ENCODE peak calls at places on chromosomes 7 and 10, in six cellular contexts. One of them, this sample, is unnamed.

GRCh38 chr7:25653412-25653811 is 425.1 kb upstream of the NPVF start:
- DNase-seq in fibroblast of mammary gland: no peak
- DNase-seq in mucosa of descending colon: no peak
- DNase-seq in tibial nerve: no peak
- DNase-seq in GM13977: no peak
- DNase-seq in BJ: no peak
- DNase-seq in this sample: no peak

GRCh38 chr7:47739301-47739870 is 157.5 kb upstream of the TNS3 start:
- DNase-seq in fibroblast of mammary gland: no peak
- DNase-seq in mucosa of descending colon: no peak
- DNase-seq in tibial nerve: no peak
- DNase-seq in GM13977: no peak
- DNase-seq in BJ: no peak
- DNase-seq in this sample: no peak

GRCh38 chr7:132424821-132425739 is 151.2 kb downstream of the PLXNA4 start:
- DNase-seq in fibroblast of mammary gland: no peak
- DNase-seq in mucosa of descending colon: no peak
- DNase-seq in tibial nerve: no peak
- DNase-seq in GM13977: no peak
- DNase-seq in BJ: no peak
- DNase-seq in this sample: no peak

GRCh38 chr7:21011153-21011552 is 224.5 kb upstream of the SP8 start:
- DNase-seq in fibroblast of mammary gland: no peak
- DNase-seq in mucosa of descending colon: no peak
- DNase-seq in tibial nerve: no peak
- DNase-seq in GM13977: no peak
- DNase-seq in BJ: no peak
- DNase-seq in this sample: no peak

GRCh38 chr7:81484266-81484665 is 285.6 kb downstream of the HGF start:
- DNase-seq in fibroblast of mammary gland: peak
- DNase-seq in mucosa of descending colon: no peak
- DNase-seq in tibial nerve: peak
- DNase-seq in GM13977: no peak
- DNase-seq in BJ: peak
- DNase-seq in this sample: peak

GRCh38 chr7:128387663-128388485 is 21.9 kb downstream of the IMPDH1 start:
- DNase-seq in fibroblast of mammary gland: peak
- DNase-seq in mucosa of descending colon: peak
- DNase-seq in tibial nerve: peak
- DNase-seq in GM13977: peak
- DNase-seq in BJ: no peak
- DNase-seq in this sample: peak

GRCh38 chr10:57692255-57692980 is 575.3 kb downstream of the IPMK start:
- DNase-seq in fibroblast of mammary gland: peak
- DNase-seq in mucosa of descending colon: no peak
- DNase-seq in tibial nerve: no peak
- DNase-seq in GM13977: no peak
- DNase-seq in BJ: peak
- DNase-seq in this sample: no peak

GRCh38 chr7:150339369-150339768 is 2.1 kb downstream of the RARRES2 start:
- DNase-seq in fibroblast of mammary gland: no peak
- DNase-seq in mucosa of descending colon: no peak
- DNase-seq in tibial nerve: no peak
- DNase-seq in GM13977: no peak
- DNase-seq in BJ: no peak
- DNase-seq in this sample: no peak

GRCh38 chr7:97020601-97021442 is 3.8 kb downstream of the DLX5 start:
- DNase-seq in fibroblast of mammary gland: no peak
- DNase-seq in mucosa of descending colon: no peak
- DNase-seq in tibial nerve: no peak
- DNase-seq in GM13977: peak
- DNase-seq in BJ: no peak
- DNase-seq in this sample: no peak

GRCh38 chr10:10326119-10326518 is 691.6 kb upstream of the CELF2 start:
- DNase-seq in fibroblast of mammary gland: no peak
- DNase-seq in mucosa of descending colon: no peak
- DNase-seq in tibial nerve: no peak
- DNase-seq in GM13977: no peak
- DNase-seq in BJ: no peak
- DNase-seq in this sample: no peak

GRCh38 chr10:79250259-79250658 is 97.0 kb upstream of the PPIF start:
- DNase-seq in fibroblast of mammary gland: no peak
- DNase-seq in mucosa of descending colon: peak
- DNase-seq in tibial nerve: no peak
- DNase-seq in GM13977: no peak
- DNase-seq in BJ: no peak
- DNase-seq in this sample: no peak

GRCh38 chr7:52018680-52019054 is 702.1 kb upstream of the COBL start:
- DNase-seq in fibroblast of mammary gland: no peak
- DNase-seq in mucosa of descending colon: no peak
- DNase-seq in tibial nerve: no peak
- DNase-seq in GM13977: no peak
- DNase-seq in BJ: no peak
- DNase-seq in this sample: no peak

GRCh38 chr7:138602456-138602855 is 98.7 kb downstream of the SVOPL start:
- DNase-seq in fibroblast of mammary gland: no peak
- DNase-seq in mucosa of descending colon: no peak
- DNase-seq in tibial nerve: no peak
- DNase-seq in GM13977: no peak
- DNase-seq in BJ: no peak
- DNase-seq in this sample: no peak
- TF ChIP-seq CTCF in fibroblast of mammary gland: no peak
- TF ChIP-seq CTCF in mucosa of descending colon: no peak
- TF ChIP-seq CTCF in tibial nerve: no peak
- TF ChIP-seq CTCF in GM13977: no peak
- TF ChIP-seq CTCF in BJ: no peak
- TF ChIP-seq CTCF in this sample: no peak

DNA sequence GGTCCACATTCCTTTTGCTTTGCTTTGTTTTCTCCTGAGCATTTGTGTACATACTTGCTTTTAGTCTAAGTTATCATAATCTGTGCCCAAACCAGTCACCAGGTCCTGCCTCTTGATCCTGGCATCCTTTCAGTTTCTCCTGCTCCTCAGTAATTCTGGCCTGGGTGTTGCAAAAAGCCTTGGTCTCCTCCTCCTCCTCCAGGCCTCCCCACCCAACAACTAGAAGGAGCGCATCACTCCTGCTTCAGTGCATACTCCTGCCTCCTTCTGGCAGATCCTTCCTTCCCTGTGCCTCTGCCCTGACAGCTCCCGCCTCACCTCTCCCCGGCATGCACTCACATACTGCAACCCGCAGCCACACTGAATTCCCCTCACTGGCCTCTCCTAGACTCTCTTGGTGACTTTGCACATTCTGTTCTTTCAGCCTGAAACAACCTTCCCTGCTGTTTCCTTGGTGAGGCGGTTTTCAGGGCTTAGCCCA is 2.3 kb downstream of the DENND2A start:
- DNase-seq in fibroblast of mammary gland: peak
- DNase-seq in mucosa of descending colon: no peak
- DNase-seq in tibial nerve: no peak
- DNase-seq in GM13977: no peak
- DNase-seq in BJ: no peak
- DNase-seq in this sample: no peak
- TF ChIP-seq CTCF in fibroblast of mammary gland: peak
- TF ChIP-seq CTCF in mucosa of descending colon: no peak
- TF ChIP-seq CTCF in tibial nerve: no peak
- TF ChIP-seq CTCF in GM13977: no peak
- TF ChIP-seq CTCF in BJ: peak
- TF ChIP-seq CTCF in this sample: no peak

DNA sequence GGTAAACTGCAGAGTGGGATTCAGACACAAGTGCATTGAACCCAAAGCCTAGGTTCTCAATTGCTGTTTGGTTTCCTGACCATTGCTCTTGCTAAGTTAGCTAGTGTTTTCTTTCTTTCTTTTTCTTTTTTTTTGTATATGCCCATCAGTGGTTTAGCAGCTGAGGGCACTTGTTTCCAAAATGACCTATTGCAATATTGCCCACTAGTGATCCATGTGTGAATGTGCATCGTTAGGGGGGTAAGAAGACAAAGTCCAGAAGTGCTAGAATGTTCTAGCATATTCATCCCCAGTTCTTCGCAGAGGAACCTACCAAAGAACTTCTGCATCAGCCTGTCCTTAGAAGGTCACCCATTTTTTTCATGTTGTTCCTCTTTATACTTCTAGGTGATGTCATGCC is 252.8 kb upstream of the GPR26 start:
- DNase-seq in fibroblast of mammary gland: no peak
- DNase-seq in mucosa of descending colon: no peak
- DNase-seq in tibial nerve: no peak
- DNase-seq in GM13977: no peak
- DNase-seq in BJ: no peak
- DNase-seq in this sample: no peak
- TF ChIP-seq CTCF in fibroblast of mammary gland: no peak
- TF ChIP-seq CTCF in mucosa of descending colon: no peak
- TF ChIP-seq CTCF in tibial nerve: no peak
- TF ChIP-seq CTCF in GM13977: peak
- TF ChIP-seq CTCF in BJ: no peak
- TF ChIP-seq CTCF in this sample: no peak

GRCh38 chr7:69871213-69871885 is 273.1 kb downstream of the AUTS2 start:
- DNase-seq in fibroblast of mammary gland: peak
- DNase-seq in mucosa of descending colon: no peak
- DNase-seq in tibial nerve: no peak
- DNase-seq in GM13977: no peak
- DNase-seq in BJ: peak
- DNase-seq in this sample: no peak

GRCh38 chr7:69871886-69872592 is 273.8 kb downstream of the AUTS2 start:
- DNase-seq in fibroblast of mammary gland: no peak
- DNase-seq in mucosa of descending colon: no peak
- DNase-seq in tibial nerve: no peak
- DNase-seq in GM13977: no peak
- DNase-seq in BJ: no peak
- DNase-seq in this sample: no peak

GRCh38 chr7:69873512-69873911 is 275.2 kb downstream of the AUTS2 start:
- DNase-seq in fibroblast of mammary gland: peak
- DNase-seq in mucosa of descending colon: no peak
- DNase-seq in tibial nerve: no peak
- DNase-seq in GM13977: no peak
- DNase-seq in BJ: no peak
- DNase-seq in this sample: no peak

GRCh38 chr7:69864822-69865221 is 266.5 kb downstream of the AUTS2 start:
- DNase-seq in fibroblast of mammary gland: no peak
- DNase-seq in mucosa of descending colon: no peak
- DNase-seq in tibial nerve: no peak
- DNase-seq in GM13977: peak
- DNase-seq in BJ: no peak
- DNase-seq in this sample: no peak

GRCh38 chr7:69868921-69869320 is 270.6 kb downstream of the AUTS2 start:
- DNase-seq in fibroblast of mammary gland: peak
- DNase-seq in mucosa of descending colon: no peak
- DNase-seq in tibial nerve: no peak
- DNase-seq in GM13977: no peak
- DNase-seq in BJ: no peak
- DNase-seq in this sample: no peak
- TF ChIP-seq CTCF in fibroblast of mammary gland: no peak
- TF ChIP-seq CTCF in mucosa of descending colon: no peak
- TF ChIP-seq CTCF in tibial nerve: no peak
- TF ChIP-seq CTCF in GM13977: no peak
- TF ChIP-seq CTCF in BJ: no peak
- TF ChIP-seq CTCF in this sample: no peak

DNA sequence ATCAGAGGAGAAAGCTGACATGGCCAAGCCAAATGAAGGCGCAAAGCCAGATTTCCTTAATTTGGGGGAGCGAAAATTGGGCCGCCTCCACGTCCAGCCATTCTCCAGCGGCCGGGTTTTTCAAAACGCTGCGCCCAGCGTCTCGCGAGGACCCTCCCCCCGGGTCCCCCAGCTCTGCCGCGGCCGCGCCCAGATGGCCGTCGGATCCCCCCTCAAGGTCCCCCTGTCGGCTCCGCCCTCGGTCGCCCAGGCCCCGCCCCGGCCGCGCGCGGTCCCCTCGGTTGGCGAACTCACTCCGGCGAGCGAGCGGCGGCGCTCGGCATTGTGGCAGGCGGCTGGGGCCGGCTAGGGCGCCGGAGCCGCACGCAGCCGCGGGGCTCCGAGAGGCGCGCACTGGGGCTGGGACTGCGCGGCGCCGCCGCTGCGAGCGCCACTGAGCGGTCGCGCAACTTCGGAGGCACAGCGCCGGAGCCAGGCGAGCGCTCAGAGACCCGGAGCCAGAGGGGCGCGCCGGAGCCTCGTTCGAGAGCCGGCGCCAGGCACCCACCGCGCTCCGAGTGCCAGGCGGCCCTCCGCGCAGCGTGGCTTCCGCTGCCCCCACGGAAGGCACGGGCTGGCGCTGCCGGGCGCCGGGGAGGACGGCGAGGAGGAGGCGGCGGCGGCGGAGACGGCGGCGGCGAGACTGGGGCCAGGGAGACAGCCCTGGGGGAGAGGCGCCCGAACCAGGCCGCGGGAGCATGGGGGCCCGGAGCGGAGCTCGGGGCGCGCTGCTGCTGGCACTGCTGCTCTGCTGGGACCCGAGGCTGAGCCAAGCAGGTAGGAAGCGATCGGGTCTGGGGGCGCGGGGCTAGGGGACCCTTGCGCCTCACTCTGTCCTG is at the start of gene UNC5B:
- DNase-seq in fibroblast of mammary gland: peak
- DNase-seq in mucosa of descending colon: peak
- DNase-seq in tibial nerve: peak
- DNase-seq in GM13977: peak
- DNase-seq in BJ: no peak
- DNase-seq in this sample: peak
- TF ChIP-seq CTCF in fibroblast of mammary gland: no peak
- TF ChIP-seq CTCF in mucosa of descending colon: no peak
- TF ChIP-seq CTCF in tibial nerve: peak
- TF ChIP-seq CTCF in GM13977: no peak
- TF ChIP-seq CTCF in BJ: no peak
- TF ChIP-seq CTCF in this sample: peak

DNA sequence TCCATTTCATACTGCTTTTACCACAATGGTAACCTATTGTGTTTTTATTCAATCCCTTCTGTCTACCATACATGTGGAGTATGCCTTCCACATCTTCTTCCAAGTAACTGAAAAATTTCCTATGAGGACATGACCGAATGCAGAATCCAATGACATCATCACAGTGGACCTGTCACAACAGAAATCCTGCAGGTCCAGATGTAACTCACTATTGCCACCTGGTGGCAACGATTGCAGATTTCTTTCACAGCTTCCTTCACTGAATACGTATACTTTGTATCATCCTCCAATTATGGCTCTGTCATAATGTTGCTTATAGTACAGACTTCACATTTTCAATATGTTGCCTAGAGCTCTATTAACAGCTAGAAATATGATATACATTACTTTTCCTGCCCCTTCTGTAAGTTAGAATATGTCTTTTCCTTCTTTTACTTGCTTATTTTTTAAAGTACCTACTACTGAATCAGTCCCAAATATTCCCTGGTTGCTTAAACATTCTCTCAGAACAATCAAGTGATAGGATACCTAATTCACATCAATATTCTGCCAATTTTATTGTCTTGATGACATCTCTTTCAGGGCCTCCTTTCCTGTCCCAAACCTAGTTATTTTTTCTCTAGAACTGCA is 45.4 kb downstream of the SLC13A1 start:
- DNase-seq in fibroblast of mammary gland: peak
- DNase-seq in mucosa of descending colon: peak
- DNase-seq in tibial nerve: peak
- DNase-seq in GM13977: peak
- DNase-seq in BJ: peak
- DNase-seq in this sample: peak
- TF ChIP-seq CTCF in fibroblast of mammary gland: peak
- TF ChIP-seq CTCF in mucosa of descending colon: peak
- TF ChIP-seq CTCF in tibial nerve: peak
- TF ChIP-seq CTCF in GM13977: peak
- TF ChIP-seq CTCF in BJ: peak
- TF ChIP-seq CTCF in this sample: peak